ENCODE peak calls at places on chromosome 4, in nine cellular contexts. K is HCEC 1CT, T is T-helper 9 cell, B is SK-N-SH, V is psoas muscle, U is stomach, Y is IMR-90, F is anterior cingulate cortex, W is endothelial cell. L is an unnamed sample.
A peak's percentile ranks its signal among the peaks of the same experiment; 100 is the strongest.

GRCh38 chr4:186691396-186691795 is 32.3 kb downstream of the FAT1 start:
- DNase-seq in T (no peak), B (no peak), F (no peak), U (no peak), W (no peak), V (no peak), Y (no peak), K (no peak), L (no peak)

GRCh38 chr4:150986085-150986484 is 29.0 kb downstream of the LRBA start:
- DNase-seq in U (no peak), K (no peak), V (no peak), Y (no peak), W (no peak), B (no peak), T (no peak), F (no peak), L (no peak)

GRCh38 chr4:135184715-135185114 is 983.1 kb upstream of the PABPC4L start:
- DNase-seq in Y (no peak), B (no peak), K (no peak), V (no peak), U (no peak), T (no peak), W (no peak), F (no peak), L (no peak)

GRCh38 chr4:71229477-71230257 is 109.2 kb upstream of the SLC4A4 start:
- DNase-seq in B (peak; percentile 36), W (peak; percentile 16), T (no peak), F (no peak), K (peak; percentile 46), Y (peak; percentile 81), V (no peak), U (peak; percentile 34), L (no peak)

GRCh38 chr4:152211936-152212675 is 323.8 kb downstream of the FBXW7 start:
- DNase-seq in U (no peak), B (peak; percentile 16), F (no peak), W (no peak), V (no peak), K (no peak), T (no peak), Y (no peak), L (no peak)

GRCh38 chr4:100641326-100641725 is 123.5 kb upstream of the EMCN start:
- DNase-seq in T (no peak), Y (no peak), U (no peak), K (no peak), W (no peak), B (no peak), F (no peak), V (no peak), L (no peak)

GRCh38 chr4:48375651-48376291 is 34.4 kb downstream of the SLAIN2 start:
- DNase-seq in U (peak; percentile 31), B (no peak), K (peak; percentile 80), F (no peak), V (no peak), W (no peak), Y (peak; percentile 96), T (no peak), L (no peak)

GRCh38 chr4:123856689-123857545 is 460.3 kb downstream of the SPRY1 start:
- DNase-seq in K (peak; percentile 61), B (peak; percentile 41), T (no peak), F (no peak), V (no peak), Y (peak; percentile 62), U (peak; percentile 36), W (peak; percentile 61), L (no peak)

GRCh38 chr4:73777612-73778011 is 37.2 kb downstream of the CXCL8 start:
- DNase-seq in U (no peak), T (no peak), V (no peak), K (peak; percentile 41), F (no peak), Y (peak; percentile 7), B (no peak), W (no peak), L (no peak)

GRCh38 chr4:7083597-7084563 is 16.0 kb upstream of the GRPEL1 start:
- DNase-seq in W (no peak), B (no peak), F (no peak), T (no peak), U (no peak), Y (no peak), K (no peak), V (no peak), L (no peak)

GRCh38 chr4:153490985-153491483 is 24.9 kb downstream of the TMEM131L start:
- DNase-seq in W (no peak), B (no peak), F (no peak), U (no peak), Y (no peak), V (no peak), K (no peak), T (no peak), L (no peak)

GRCh38 chr4:55336138-55337034 is 9.7 kb upstream of the SRD5A3 start:
- DNase-seq in Y (no peak), V (no peak), W (no peak), B (no peak), K (no peak), U (no peak), T (no peak), F (no peak), L (no peak)

GRCh38 chr4:48421101-48421500 is 62.0 kb upstream of the SLC10A4 start:
- DNase-seq in T (no peak), F (no peak), W (no peak), V (no peak), Y (no peak), B (no peak), K (no peak), U (no peak), L (no peak)

GRCh38 chr4:100828986-100829685 is 311.3 kb upstream of the EMCN start:
- DNase-seq in Y (no peak), V (no peak), U (no peak), F (no peak), B (no peak), W (no peak), K (peak; percentile 11), T (no peak), L (no peak)

GRCh38 chr4:26899991-26900390 is 39.4 kb downstream of the STIM2 start:
- DNase-seq in F (no peak), K (no peak), T (no peak), U (no peak), W (peak; percentile 8), B (no peak), V (no peak), Y (no peak), L (no peak)

GRCh38 chr4:1293981-1294380 is 4.3 kb downstream of the MAEA start:
- DNase-seq in Y (no peak), T (no peak), F (no peak), U (peak; percentile 71), W (no peak), B (no peak), K (no peak), V (no peak), L (no peak)

GRCh38 chr4:139301821-139302611 is at the start of gene NDUFC1:
- DNase-seq in B (peak; percentile 74), W (peak; percentile 46), Y (peak; percentile 35), V (peak; percentile 51), F (no peak), T (peak; percentile 60), U (peak; percentile 54), K (peak; percentile 23), L (peak; percentile 52)

GRCh38 chr4:94410678-94411206 is 41.0 kb upstream of the PDLIM5 start:
- DNase-seq in U (no peak), K (no peak), F (no peak), Y (no peak), W (no peak), V (peak; percentile 79), T (no peak), B (no peak), L (no peak)

GRCh38 chr4:87489678-87490077 is 39.5 kb downstream of the SPARCL1 start:
- DNase-seq in W (no peak), T (no peak), V (no peak), B (no peak), K (no peak), Y (no peak), U (no peak), F (no peak), L (no peak)

GRCh38 chr4:126916626-126917140 is 716.1 kb upstream of the INTU start:
- DNase-seq in U (no peak), B (no peak), K (peak; percentile 70), W (no peak), V (no peak), Y (peak; percentile 86), T (no peak), F (no peak), L (no peak)

GRCh38 chr4:105679186-105679585 is 29.3 kb downstream of the INTS12 start:
- DNase-seq in T (no peak), U (no peak), Y (no peak), K (peak; percentile 1), W (no peak), B (no peak), V (no peak), F (no peak), L (no peak)

GRCh38 chr4:183241322-183241640 is 78.8 kb downstream of the CLDN22 start:
- DNase-seq in T (no peak), U (no peak), K (peak; percentile 64), F (no peak), Y (peak; percentile 93), W (no peak), V (no peak), B (no peak), L (no peak)

GRCh38 chr4:74805601-74806000 is 11.3 kb upstream of the BTC start:
- DNase-seq in U (no peak), K (peak; percentile 64), B (no peak), Y (peak; percentile 66), V (no peak), T (no peak), W (no peak), F (no peak), L (no peak)

GRCh38 chr4:141768954-141769353 is 132.6 kb downstream of the IL15 start:
- DNase-seq in T (no peak), K (peak; percentile 75), U (no peak), Y (peak; percentile 86), B (no peak), W (no peak), V (no peak), F (no peak), L (no peak)

GRCh38 chr4:10048931-10049655 is 27.8 kb upstream of the SLC2A9 start:
- DNase-seq in T (no peak), W (no peak), K (no peak), F (no peak), B (no peak), V (no peak), U (no peak), Y (no peak), L (no peak)

L was measured in effector CD8-positive, alpha-beta T cell.